ENCODE peak calls at places on chromosome 18, in five cellular contexts. One of them, this sample, is unnamed.

GRCh38 chr18:11470941-11471340 is 138.5 kb upstream of the SLC35G4 start:
- DNase-seq in Peyer's patch: no peak
- DNase-seq in GM04503: no peak
- DNase-seq in pulmonary artery endothelial cell: no peak
- DNase-seq in MV-4-11: no peak
- DNase-seq in this sample: no peak

GRCh38 chr18:12657849-12658829 is at the start of gene SPIRE1:
- DNase-seq in Peyer's patch: peak
- DNase-seq in GM04503: no peak
- DNase-seq in pulmonary artery endothelial cell: no peak
- DNase-seq in MV-4-11: no peak
- DNase-seq in this sample: no peak

GRCh38 chr18:27749189-27749588 is 427.7 kb downstream of the CDH2 start:
- DNase-seq in Peyer's patch: no peak
- DNase-seq in GM04503: no peak
- DNase-seq in pulmonary artery endothelial cell: no peak
- DNase-seq in MV-4-11: no peak
- DNase-seq in this sample: no peak

GRCh38 chr18:76338619-76339245 is 156.3 kb downstream of the ZNF516 start:
- DNase-seq in Peyer's patch: no peak
- DNase-seq in GM04503: no peak
- DNase-seq in pulmonary artery endothelial cell: no peak
- DNase-seq in MV-4-11: no peak
- DNase-seq in this sample: no peak

GRCh38 chr18:79394438-79395307 is 1.1 kb upstream of the NFATC1 start:
- DNase-seq in Peyer's patch: peak
- DNase-seq in GM04503: no peak
- DNase-seq in pulmonary artery endothelial cell: no peak
- DNase-seq in MV-4-11: no peak
- DNase-seq in this sample: no peak

GRCh38 chr18:8949206-8949605 is 153.3 kb upstream of the NDUFV2 start:
- DNase-seq in Peyer's patch: no peak
- DNase-seq in GM04503: no peak
- DNase-seq in pulmonary artery endothelial cell: no peak
- DNase-seq in MV-4-11: no peak
- DNase-seq in this sample: no peak

GRCh38 chr18:79424008-79424565 is 28.4 kb downstream of the NFATC1 start:
- DNase-seq in Peyer's patch: no peak
- DNase-seq in GM04503: no peak
- DNase-seq in pulmonary artery endothelial cell: no peak
- DNase-seq in MV-4-11: no peak
- DNase-seq in this sample: no peak

GRCh38 chr18:79399275-79400081 is 3.7 kb downstream of the NFATC1 start:
- DNase-seq in Peyer's patch: peak
- DNase-seq in GM04503: no peak
- DNase-seq in pulmonary artery endothelial cell: no peak
- DNase-seq in MV-4-11: no peak
- DNase-seq in this sample: no peak

GRCh38 chr18:36194719-36195315 is 7.5 kb downstream of the MOCOS start:
- DNase-seq in Peyer's patch: no peak
- DNase-seq in GM04503: no peak
- DNase-seq in pulmonary artery endothelial cell: no peak
- DNase-seq in MV-4-11: no peak
- DNase-seq in this sample: no peak

GRCh38 chr18:51425475-51425874 is 228.0 kb upstream of the MEX3C start:
- DNase-seq in Peyer's patch: no peak
- DNase-seq in GM04503: no peak
- DNase-seq in pulmonary artery endothelial cell: no peak
- DNase-seq in MV-4-11: no peak
- DNase-seq in this sample: no peak

GRCh38 chr18:48939368-48940097 is 11.2 kb downstream of the SMAD7 start:
- DNase-seq in Peyer's patch: no peak
- DNase-seq in GM04503: no peak
- DNase-seq in pulmonary artery endothelial cell: no peak
- DNase-seq in MV-4-11: no peak
- DNase-seq in this sample: no peak

GRCh38 chr18:62198259-62198658 is 11.2 kb downstream of the RELCH start:
- DNase-seq in Peyer's patch: no peak
- DNase-seq in GM04503: no peak
- DNase-seq in pulmonary artery endothelial cell: no peak
- DNase-seq in MV-4-11: no peak
- DNase-seq in this sample: no peak

GRCh38 chr18:32772580-32773186 is at the start of gene KLHL14:
- DNase-seq in Peyer's patch: no peak
- DNase-seq in GM04503: no peak
- DNase-seq in pulmonary artery endothelial cell: no peak
- DNase-seq in MV-4-11: no peak
- DNase-seq in this sample: no peak

GRCh38 chr18:21110667-21111350 is 804 bp downstream of the ROCK1 start:
- DNase-seq in Peyer's patch: peak
- DNase-seq in GM04503: no peak
- DNase-seq in pulmonary artery endothelial cell: no peak
- DNase-seq in MV-4-11: peak
- DNase-seq in this sample: no peak

GRCh38 chr18:77088977-77089795 is 43.4 kb downstream of the MBP start:
- DNase-seq in Peyer's patch: no peak
- DNase-seq in GM04503: no peak
- DNase-seq in pulmonary artery endothelial cell: no peak
- DNase-seq in MV-4-11: no peak
- DNase-seq in this sample: no peak

GRCh38 chr18:56637897-56638231 is 528 bp downstream of the TXNL1 start:
- DNase-seq in Peyer's patch: no peak
- DNase-seq in GM04503: no peak
- DNase-seq in pulmonary artery endothelial cell: no peak
- DNase-seq in MV-4-11: no peak
- DNase-seq in this sample: no peak

GRCh38 chr18:12420831-12421421 is 13.2 kb downstream of the PRELID3A start:
- DNase-seq in Peyer's patch: no peak
- DNase-seq in GM04503: no peak
- DNase-seq in pulmonary artery endothelial cell: no peak
- DNase-seq in MV-4-11: peak
- DNase-seq in this sample: no peak

GRCh38 chr18:37254256-37254880 is 311.2 kb downstream of the CELF4 start:
- DNase-seq in Peyer's patch: no peak
- DNase-seq in GM04503: no peak
- DNase-seq in pulmonary artery endothelial cell: no peak
- DNase-seq in MV-4-11: no peak
- DNase-seq in this sample: no peak

GRCh38 chr18:9095297-9096012 is 7.0 kb upstream of the NDUFV2 start:
- DNase-seq in Peyer's patch: peak
- DNase-seq in GM04503: no peak
- DNase-seq in pulmonary artery endothelial cell: no peak
- DNase-seq in MV-4-11: peak
- DNase-seq in this sample: no peak

GRCh38 chr18:54327818-54328217 is 29.8 kb downstream of the STARD6 start:
- DNase-seq in Peyer's patch: no peak
- DNase-seq in GM04503: no peak
- DNase-seq in pulmonary artery endothelial cell: no peak
- DNase-seq in MV-4-11: peak
- DNase-seq in this sample: no peak

GRCh38 chr18:23306842-23307241 is 146.2 kb upstream of the RIOK3 start:
- DNase-seq in Peyer's patch: no peak
- DNase-seq in GM04503: no peak
- DNase-seq in pulmonary artery endothelial cell: no peak
- DNase-seq in MV-4-11: no peak
- DNase-seq in this sample: no peak

GRCh38 chr18:28204154-28204553 is 27.2 kb upstream of the CDH2 start:
- DNase-seq in Peyer's patch: no peak
- DNase-seq in GM04503: peak
- DNase-seq in pulmonary artery endothelial cell: peak
- DNase-seq in MV-4-11: no peak
- DNase-seq in this sample: peak

GRCh38 chr18:9557250-9557943 is 57.0 kb downstream of the PPP4R1 start:
- DNase-seq in Peyer's patch: no peak
- DNase-seq in GM04503: no peak
- DNase-seq in pulmonary artery endothelial cell: no peak
- DNase-seq in MV-4-11: no peak
- DNase-seq in this sample: no peak

GRCh38 chr18:39057423-39058057 is 1491.9 kb upstream of the CELF4 start:
- DNase-seq in Peyer's patch: no peak
- DNase-seq in GM04503: no peak
- DNase-seq in pulmonary artery endothelial cell: no peak
- DNase-seq in MV-4-11: no peak
- DNase-seq in this sample: no peak

GRCh38 chr18:63936932-63937393 is 12.1 kb upstream of the HMSD start:
- DNase-seq in Peyer's patch: no peak
- DNase-seq in GM04503: no peak
- DNase-seq in pulmonary artery endothelial cell: no peak
- DNase-seq in MV-4-11: peak
- DNase-seq in this sample: no peak

This sample was measured in AG09319.